ENCODE peak calls at places on chromosome X, in four cellular contexts. S is activated CD8-positive, alpha-beta memory T cell treated with anti-CD3 and anti-CD28 coated beads for 4 hours; Q is osteoblast; T is ELF-1. A is an unnamed sample.
A peak's percentile ranks its signal among the peaks of the same experiment; 100 is the strongest.

GRCh38 chrX:118528089-118528753 is 32.6 kb downstream of the DOCK11 start:
- DNase-seq in S (no peak), Q (no peak), T (no peak), A (no peak)

GRCh38 chrX:9317174-9317573 is 147.7 kb upstream of the TBL1X start:
- DNase-seq in S (no peak), Q (no peak), T (no peak), A (no peak)

GRCh38 chrX:3286196-3286920 is 60.1 kb downstream of the MXRA5 start:
- DNase-seq in S (no peak), Q (peak; percentile 72), T (peak; percentile 36), A (no peak)

GRCh38 chrX:53768451-53769246 is 82.1 kb upstream of the HUWE1 start:
- DNase-seq in S (no peak), Q (no peak), T (no peak), A (no peak)

GRCh38 chrX:49209434-49210251 is 9.7 kb upstream of the SYP start:
- DNase-seq in S (no peak), Q (no peak), T (peak; percentile 71), A (no peak)

GRCh38 chrX:133444952-133445831 is 29.9 kb upstream of the GPC4 start:
- DNase-seq in S (no peak), Q (no peak), T (peak; percentile 89), A (no peak)

GRCh38 chrX:318739-319578 is at the start of gene GTPBP6:
- DNase-seq in S (peak; percentile 96), Q (peak; percentile 100), T (peak; percentile 100), A (peak; percentile 99)

GRCh38 chrX:47683171-47684145 is 24.5 kb upstream of the UXT start:
- DNase-seq in S (no peak), Q (no peak), T (no peak), A (no peak)

GRCh38 chrX:86039625-86040568 is 7.5 kb downstream of the CHM start:
- DNase-seq in S (no peak), Q (no peak), T (no peak), A (peak; percentile 15)